ENCODE peak calls at places on chromosome 1, in nine cellular contexts. K is left cardiac atrium; J is stimulated activated CD4-positive, alpha-beta T cell treated with anti-CD3 and anti-CD28 coated beads, Interleukin-4, amount 100 ng/mL, for 1 hour; L is anterior cingulate cortex; B is breast epithelium; X is AG08395; P is hippocampal formation; F is upper lobe of right lung; S is stimulated activated CD8-positive, alpha-beta memory T cell treated with anti-CD3 and anti-CD28 coated beads, Interleukin-2, amount 100 ng/mL, for 1 hour. Z is an unnamed sample.

GRCh38 chr1:98964198-98964597 is 40.5 kb downstream of the PLPPR5 start:
- DNase-seq in K (no peak), X (no peak), P (no peak), S (no peak), B (no peak), J (no peak), L (no peak), F (no peak), Z (no peak)

GRCh38 chr1:157105988-157106812 is 6.6 kb upstream of the ETV3L start:
- DNase-seq in X (peak; percentile 93), L (no peak), S (no peak), J (no peak), K (peak; percentile 29), P (peak; percentile 21), F (peak; percentile 73), B (no peak), Z (no peak)

GRCh38 chr1:204398197-204399125 is 13.2 kb downstream of the PPP1R15B start:
- DNase-seq in K (peak; percentile 44), L (peak; percentile 34), P (peak; percentile 39), F (peak; percentile 82), J (no peak), S (no peak), B (peak; percentile 70), X (peak; percentile 85), Z (no peak)

GRCh38 chr1:206631085-206631509 is 4.2 kb upstream of the DYRK3 start:
- DNase-seq in J (peak; percentile 3), S (no peak), F (no peak), L (peak; percentile 40), X (peak; percentile 72), B (no peak), P (no peak), K (peak; percentile 74), Z (no peak)

GRCh38 chr1:229434641-229435051 is 752 bp upstream of the ACTA1 start:
- DNase-seq in L (no peak), B (no peak), K (no peak), S (no peak), X (no peak), P (no peak), F (no peak), J (no peak), Z (no peak)

GRCh38 chr1:198523183-198523942 is 17.1 kb downstream of the ATP6V1G3 start:
- DNase-seq in L (no peak), F (no peak), X (no peak), P (no peak), B (no peak), S (no peak), J (no peak), K (no peak), Z (no peak)

GRCh38 chr1:100378956-100379355 is 26.6 kb downstream of the CDC14A start:
- DNase-seq in P (no peak), B (no peak), S (no peak), K (no peak), L (no peak), X (no peak), J (no peak), F (no peak), Z (no peak)

GRCh38 chr1:90671736-90672135 is 45.4 kb downstream of the BARHL2 start:
- DNase-seq in S (no peak), K (no peak), B (no peak), F (no peak), J (no peak), L (no peak), P (no peak), X (no peak), Z (peak; percentile 58)

GRCh38 chr1:172764378-172764777 is 105.5 kb downstream of the FASLG start:
- DNase-seq in B (no peak), S (no peak), K (no peak), P (no peak), L (no peak), J (peak; percentile 36), F (no peak), X (no peak), Z (no peak)

GRCh38 chr1:201039876-201040275 is 16.4 kb upstream of the KIF21B start:
- DNase-seq in L (no peak), B (no peak), J (no peak), P (no peak), S (no peak), K (no peak), X (no peak), F (no peak), Z (no peak)

Z was measured in cerebellar nuclear complex.